ENCODE peak calls at places on chromosomes 6 and 20, in eight cellular contexts. A is upper lobe of right lung, R is brain microvascular endothelial cell, M is mesothelial cell of epicardium, V is left lung, P is dorsolateral prefrontal cortex, O is lower leg skin, Q is B cell. E is an unnamed sample.

GRCh38 chr6:5567352-5567751 is 306.0 kb downstream of the FARS2 start:
- DNase-seq in P (no peak), O (no peak), R (no peak), M (no peak), V (no peak), A (no peak), Q (no peak), E (no peak)

GRCh38 chr6:34912715-34913464 is 23.8 kb downstream of the ANKS1A start:
- DNase-seq in M (no peak), Q (peak; percentile 16), O (no peak), A (no peak), V (no peak), R (peak; percentile 74), P (no peak), E (peak; percentile 46)

GRCh38 chr20:61805781-61806180 is 259.9 kb downstream of the TAF4 start:
- DNase-seq in P (peak; percentile 25), V (no peak), M (peak; percentile 11), A (peak; percentile 48), Q (no peak), R (no peak), O (no peak), E (no peak)

GRCh38 chr20:37697314-37697713 is 3.5 kb downstream of the CTNNBL1 start:
- DNase-seq in O (no peak), A (no peak), P (no peak), Q (peak; percentile 79), V (no peak), M (no peak), R (no peak), E (peak; percentile 45)

GRCh38 chr6:66403965-66404364 is 696.9 kb upstream of the EYS start:
- DNase-seq in Q (no peak), R (no peak), O (no peak), M (no peak), P (no peak), V (no peak), A (no peak), E (no peak)

GRCh38 chr6:12336121-12336971 is 46.2 kb downstream of the EDN1 start:
- DNase-seq in V (no peak), P (no peak), M (no peak), Q (no peak), R (no peak), O (no peak), A (no peak), E (peak; percentile 78)

GRCh38 chr6:28769626-28770402 is 154.0 kb downstream of the TRIM27 start:
- DNase-seq in A (no peak), O (no peak), M (no peak), R (peak; percentile 75), Q (no peak), P (no peak), V (no peak), E (no peak)

GRCh38 chr6:149897855-149898744 is at the start of gene RAET1E:
- DNase-seq in Q (no peak), O (peak; percentile 84), V (no peak), R (no peak), M (no peak), P (no peak), A (peak; percentile 40), E (no peak)

GRCh38 chr6:97668716-97669115 is 385.7 kb upstream of the MMS22L start:
- DNase-seq in P (no peak), O (no peak), Q (peak; percentile 10), V (no peak), R (no peak), A (no peak), M (no peak), E (peak; percentile 12)

GRCh38 chr6:149332602-149333311 is 15.2 kb downstream of the TAB2 start:
- DNase-seq in A (no peak), R (no peak), P (no peak), V (no peak), M (no peak), O (no peak), Q (no peak), E (no peak)

GRCh38 chr6:150152891-150153876 is 10.3 kb downstream of the PPP1R14C start:
- DNase-seq in V (no peak), P (no peak), A (no peak), M (no peak), R (no peak), O (peak; percentile 48), Q (no peak), E (no peak)

GRCh38 chr6:17768388-17768787 is 61.7 kb upstream of the NUP153 start:
- DNase-seq in Q (no peak), O (no peak), A (no peak), R (peak; percentile 26), V (no peak), P (no peak), M (no peak), E (no peak)

GRCh38 chr20:56636701-56637100 is 7.6 kb downstream of the TFAP2C start:
- DNase-seq in O (no peak), A (no peak), V (no peak), R (peak; percentile 38), Q (no peak), M (no peak), P (no peak), E (no peak)

GRCh38 chr6:167937948-167938911 is 59.2 kb upstream of the KIF25 start:
- DNase-seq in Q (no peak), O (no peak), R (no peak), V (no peak), P (no peak), A (no peak), M (no peak), E (no peak)

GRCh38 chr6:166252601-166253000 is 55.6 kb downstream of the PRR18 start:
- DNase-seq in P (no peak), M (no peak), Q (no peak), V (peak; percentile 79), O (no peak), R (no peak), A (no peak), E (no peak)

GRCh38 chr6:130796313-130796905 is 30.8 kb upstream of the SMLR1 start:
- DNase-seq in A (no peak), M (no peak), O (no peak), P (no peak), R (peak; percentile 85), V (no peak), Q (no peak), E (no peak)

GRCh38 chr6:22106445-22106844 is 190.4 kb downstream of the PRL start:
- DNase-seq in V (no peak), R (no peak), M (no peak), O (no peak), A (no peak), Q (no peak), P (no peak), E (no peak)

GRCh38 chr6:105087571-105088211 is 92.1 kb downstream of the POPDC3 start:
- DNase-seq in R (peak; percentile 40), V (no peak), A (no peak), M (no peak), P (no peak), O (no peak), Q (peak; percentile 55), E (peak; percentile 56)

GRCh38 chr6:6006428-6007310 is at the start of gene NRN1:
- DNase-seq in P (no peak), M (no peak), V (no peak), Q (peak; percentile 25), A (no peak), R (peak; percentile 43), O (no peak), E (peak; percentile 58)

GRCh38 chr6:139754898-139755754 is 380.7 kb upstream of the CITED2 start:
- DNase-seq in M (no peak), A (no peak), V (no peak), Q (no peak), O (no peak), R (no peak), P (no peak), E (no peak)

GRCh38 chr6:16200231-16200941 is 38.0 kb upstream of the GMPR start:
- DNase-seq in O (no peak), R (no peak), Q (no peak), V (no peak), M (no peak), P (no peak), A (no peak), E (no peak)

GRCh38 chr6:47034919-47035318 is 7.2 kb downstream of the ADGRF1 start:
- DNase-seq in A (no peak), P (no peak), Q (no peak), R (peak; percentile 98), M (no peak), V (no peak), O (no peak), E (no peak)

DNA sequence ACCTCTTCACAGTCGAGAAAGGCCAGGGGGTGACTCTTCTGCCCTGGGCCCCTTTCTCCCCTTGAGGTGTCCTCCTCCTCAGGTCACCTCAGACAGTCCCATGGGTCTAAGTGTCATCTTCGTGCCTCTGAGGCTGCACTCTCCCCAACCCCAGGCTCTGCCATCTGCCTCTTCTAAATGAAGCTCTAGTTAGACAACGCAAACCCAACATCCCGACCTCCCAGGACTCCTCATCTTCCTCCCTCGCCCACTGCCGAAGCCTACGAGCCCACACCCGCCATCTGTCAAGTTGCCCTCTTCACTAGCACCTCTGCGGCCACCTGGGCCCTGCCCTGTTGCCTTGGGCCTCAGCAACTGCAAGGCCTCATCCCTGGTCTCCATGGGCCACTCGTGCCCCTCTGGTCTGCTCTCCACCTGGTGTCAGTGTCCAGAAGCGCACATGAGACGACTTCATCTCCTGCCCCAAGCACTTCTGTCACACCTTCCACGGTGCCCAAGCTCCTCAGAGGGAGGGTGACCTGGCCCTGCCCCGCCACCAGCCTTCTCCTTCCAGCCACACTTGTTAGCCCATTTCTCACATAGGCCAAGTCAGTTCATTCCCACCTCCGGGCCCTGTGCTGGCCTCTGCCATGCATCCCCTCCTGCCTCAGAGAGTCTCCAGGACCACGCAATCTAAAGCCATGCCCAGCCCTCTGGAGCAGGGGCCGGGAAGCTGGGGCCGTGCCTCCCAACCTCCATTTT is 53.8 kb downstream of the RRBP1 start:
- DNase-seq in R (no peak), Q (no peak), A (no peak), P (no peak), O (no peak), V (peak; percentile 73), M (no peak), E (no peak)
- TF ChIP-seq CTCF in R (peak; percentile 25), Q (no peak), A (no peak), P (no peak), O (no peak), V (no peak), M (no peak), E (no peak)

DNA sequence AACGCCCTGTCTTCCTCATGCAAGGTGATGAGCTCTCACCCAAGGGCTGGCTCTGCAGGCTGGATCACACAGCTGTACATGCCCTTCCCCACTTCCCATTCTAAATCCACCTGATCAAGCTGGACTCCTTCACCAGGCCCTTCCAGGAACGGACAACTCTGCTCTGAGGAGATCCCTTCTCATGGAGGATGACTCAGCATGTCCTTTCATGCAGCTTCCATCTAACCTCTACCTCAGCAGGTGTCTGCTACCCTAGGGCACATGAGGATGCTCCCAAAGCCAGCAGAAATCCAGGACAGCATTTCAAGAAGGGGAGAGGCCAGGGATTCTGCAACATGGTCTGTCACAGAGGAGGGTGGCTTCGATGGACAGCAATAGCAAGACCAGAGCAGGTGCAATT is 61.2 kb downstream of the PCSK2 start:
- DNase-seq in Q (no peak), O (no peak), V (no peak), R (no peak), M (no peak), A (no peak), P (no peak), E (no peak)
- TF ChIP-seq CTCF in Q (no peak), O (no peak), V (no peak), R (no peak), M (no peak), A (no peak), P (no peak), E (no peak)

GRCh38 chr6:26122793-26123674 is 35.8 kb downstream of the HFE start:
- DNase-seq in P (peak; percentile 82), V (peak; percentile 86), A (peak; percentile 90), M (peak; percentile 56), R (peak; percentile 96), Q (peak; percentile 91), O (peak; percentile 98), E (peak; percentile 82)
- TF ChIP-seq CTCF in P (no peak), V (no peak), A (no peak), M (no peak), R (no peak), Q (no peak), O (no peak), E (no peak)

GRCh38 chr6:37538107-37538506 is 38.4 kb upstream of the CCDC167 start:
- DNase-seq in M (no peak), Q (no peak), P (no peak), V (no peak), A (no peak), O (no peak), R (no peak), E (peak; percentile 58)
- TF ChIP-seq CTCF in M (no peak), Q (no peak), P (no peak), V (no peak), A (no peak), O (no peak), R (peak; percentile 64), E (peak; percentile 71)

E was measured in GM13977.